ENCODE peak calls at places on chromosomes 12 and 14, in five cellular contexts. P, I, R, C and L are unnamed samples.

GRCh38 chr12:56288705-56289387 is 11.3 kb downstream of the CS start:
- DNase-seq in R (no peak), P (no peak), C (no peak), I (no peak), L (no peak)

GRCh38 chr12:22787557-22787956 is 162.6 kb downstream of the ETNK1 start:
- DNase-seq in I (peak), P (no peak), R (peak), C (no peak), L (no peak)

GRCh38 chr12:123532808-123533649 is 490 bp downstream of the RILPL1 start:
- DNase-seq in C (peak), I (peak), R (peak), P (peak), L (no peak)

GRCh38 chr14:39217214-39217879 is 16.4 kb upstream of the MIA2 start:
- DNase-seq in R (no peak), C (no peak), I (no peak), P (no peak), L (no peak)

GRCh38 chr14:37618498-37619041 is 23.1 kb downstream of the TTC6 start:
- DNase-seq in P (no peak), C (no peak), R (no peak), I (no peak), L (no peak)

GRCh38 chr12:122460061-122460460 is 37.6 kb upstream of the CLIP1 start:
- DNase-seq in C (no peak), I (no peak), R (no peak), P (no peak), L (no peak)

GRCh38 chr14:63952053-63952932 is 99.5 kb downstream of the SYNE2 start:
- DNase-seq in I (no peak), P (no peak), C (no peak), R (no peak), L (no peak)

GRCh38 chr12:110114596-110114995 is 9.6 kb upstream of the IFT81 start:
- DNase-seq in C (no peak), P (no peak), I (no peak), R (no peak), L (no peak)

GRCh38 chr12:121530600-121531355 is 50.0 kb downstream of the KDM2B start:
- DNase-seq in I (peak), R (peak), C (no peak), P (peak), L (peak)

GRCh38 chr12:90090929-90091651 is 382.5 kb upstream of the ATP2B1 start:
- DNase-seq in C (no peak), R (peak), I (peak), P (no peak), L (no peak)

GRCh38 chr12:87866602-87867292 is 162.5 kb downstream of the C12orf50 start:
- DNase-seq in P (peak), R (peak), I (peak), C (no peak), L (no peak)

GRCh38 chr12:219891-220352 is 6.0 kb upstream of the SLC6A12 start:
- DNase-seq in C (peak), I (peak), P (peak), R (peak), L (no peak)

GRCh38 chr12:64400041-64400440 is 4.2 kb upstream of the XPOT start:
- DNase-seq in C (no peak), I (peak), P (no peak), R (peak), L (no peak)

GRCh38 chr14:69773571-69774276 is 6.8 kb downstream of the SRSF5 start:
- DNase-seq in C (peak), P (no peak), I (no peak), R (no peak), L (no peak)

GRCh38 chr14:33728010-33728498 is 222.8 kb downstream of the EGLN3 start:
- DNase-seq in R (no peak), C (no peak), P (no peak), I (no peak), L (no peak)

GRCh38 chr14:61620130-61620946 is 75.0 kb upstream of the HIF1A start:
- DNase-seq in I (peak), C (no peak), P (peak), R (peak), L (no peak)

GRCh38 chr12:124938066-124938465 is 23.6 kb upstream of the UBC start:
- DNase-seq in P (peak), R (no peak), C (no peak), I (peak), L (no peak)

GRCh38 chr12:62267026-62267425 is 6.8 kb downstream of the USP15 start:
- DNase-seq in P (no peak), C (no peak), R (no peak), I (no peak), L (no peak)

GRCh38 chr14:32109676-32110075 is 32.6 kb downstream of the ARHGAP5 start:
- DNase-seq in I (peak), R (peak), C (no peak), P (no peak), L (no peak)

GRCh38 chr14:106070242-106070641 is 543.9 kb downstream of the TMEM121 start:
- DNase-seq in I (no peak), R (no peak), P (no peak), C (no peak), L (no peak)

GRCh38 chr14:37417833-37418232 is 177.2 kb downstream of the FOXA1 start:
- DNase-seq in R (no peak), P (no peak), C (no peak), I (no peak), L (no peak)

GRCh38 chr14:72679591-72680151 is 214.2 kb downstream of the DPF3 start:
- DNase-seq in R (no peak), I (no peak), P (no peak), C (no peak), L (no peak)

GRCh38 chr14:94113490-94113889 is 3.0 kb downstream of the IFI27 start:
- DNase-seq in P (no peak), C (no peak), I (peak), R (peak), L (no peak)

GRCh38 chr14:32497233-32497632 is 168.1 kb downstream of the AKAP6 start:
- DNase-seq in I (no peak), R (no peak), P (no peak), C (no peak), L (no peak)

DNA sequence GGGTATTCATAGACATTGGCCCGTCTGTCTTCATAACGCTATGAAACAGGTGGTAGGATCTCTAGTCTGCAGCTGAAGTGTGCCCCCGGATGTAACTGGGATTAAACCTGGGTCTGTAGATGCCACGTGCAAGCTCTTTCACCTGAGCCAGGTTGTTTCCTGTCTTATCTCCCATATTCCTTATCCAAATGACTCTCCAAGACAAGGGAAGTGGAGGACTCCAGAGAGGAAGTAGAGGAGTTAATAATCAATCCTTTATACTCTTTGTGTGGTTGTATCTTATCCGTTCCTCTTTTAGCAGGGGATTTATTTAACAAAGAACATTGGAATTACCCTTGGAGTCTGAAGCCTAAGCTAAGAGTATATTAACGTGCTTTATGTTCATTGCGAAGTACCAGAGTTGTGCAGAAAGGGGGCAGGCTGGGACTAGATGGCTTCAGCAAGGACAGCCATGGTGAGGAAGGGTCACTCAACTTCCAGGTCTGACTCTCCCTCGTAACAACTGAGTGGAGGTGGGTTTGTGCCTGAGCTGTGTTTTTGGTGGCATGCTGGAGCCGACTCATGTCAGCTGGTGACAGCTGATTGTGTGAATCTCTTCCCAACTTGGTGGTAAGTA is 82.9 kb downstream of the RIN3 start:
- DNase-seq in C (no peak), R (no peak), P (no peak), I (no peak), L (no peak)
- TF ChIP-seq CTCF in C (no peak), R (no peak), P (peak), I (no peak), L (no peak)

DNA sequence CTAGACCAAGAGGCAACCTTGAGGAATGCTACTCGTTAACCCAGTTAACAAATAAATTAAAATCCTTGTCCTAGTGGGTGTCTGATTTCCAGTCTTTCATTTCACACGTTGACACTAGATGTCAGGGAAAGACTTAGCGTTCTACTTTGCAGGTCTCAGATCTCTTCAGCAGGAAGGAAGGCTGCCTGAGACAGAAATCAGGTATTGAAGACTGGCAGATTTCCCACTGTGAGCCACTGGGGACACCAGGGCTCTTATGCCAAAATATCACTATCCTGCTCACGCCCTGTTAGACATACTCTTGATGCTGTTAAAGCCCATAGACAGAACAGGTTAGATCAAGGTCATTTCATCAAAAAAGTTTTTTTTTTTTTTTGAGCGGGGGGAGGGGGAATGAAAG is 33.0 kb downstream of the EMP1 start:
- DNase-seq in I (no peak), C (no peak), R (no peak), P (no peak), L (no peak)
- TF ChIP-seq CTCF in I (no peak), C (no peak), R (no peak), P (no peak), L (no peak)

DNA sequence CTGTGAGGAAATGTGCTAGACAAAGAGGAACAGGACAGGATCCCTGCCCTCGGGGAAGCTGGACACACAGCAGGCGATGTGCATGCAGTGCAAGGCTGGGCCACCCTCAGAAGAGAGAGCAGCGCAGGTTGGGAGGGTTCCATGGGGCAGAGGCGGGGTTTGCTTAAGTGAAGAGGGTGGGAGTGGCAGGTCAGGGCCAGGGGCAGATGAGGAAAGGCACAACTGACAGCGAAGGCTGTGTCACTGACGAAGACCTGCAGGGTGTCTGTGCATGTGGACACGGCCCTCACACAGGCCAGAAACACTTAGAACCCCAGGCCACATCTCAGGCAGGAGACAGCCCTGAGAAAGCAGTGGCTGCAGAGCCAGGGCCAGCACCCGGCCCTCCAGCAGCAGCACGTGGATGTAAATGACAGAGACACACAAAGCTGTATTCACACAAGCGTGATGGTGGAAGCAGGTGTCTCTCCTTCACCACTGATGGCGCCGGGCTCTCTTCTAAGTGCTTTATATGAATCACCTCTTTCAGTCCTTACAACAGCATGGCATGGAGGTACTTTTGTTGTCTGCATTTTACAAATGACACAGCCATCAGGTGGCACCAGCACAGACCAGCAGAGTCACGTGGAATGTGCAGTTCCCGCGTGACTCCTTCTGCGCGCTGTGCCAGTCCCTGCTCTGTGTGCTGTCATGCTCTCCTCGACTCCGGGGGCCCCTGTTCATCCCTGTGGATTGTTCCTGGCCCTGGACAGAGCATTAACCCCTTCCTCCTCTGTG is 54.5 kb downstream of the TSPAN11 start:
- DNase-seq in R (no peak), C (no peak), P (no peak), I (no peak), L (no peak)
- TF ChIP-seq CTCF in R (no peak), C (no peak), P (no peak), I (no peak), L (no peak)

GRCh38 chr12:128418944-128419343 is 152.0 kb downstream of the TMEM132C start:
- DNase-seq in C (no peak), R (peak), I (no peak), P (no peak), L (no peak)

GRCh38 chr12:128420163-128420562 is 153.2 kb downstream of the TMEM132C start:
- DNase-seq in R (no peak), I (no peak), P (no peak), C (no peak), L (no peak)

GRCh38 chr12:128415036-128415560 is 148.1 kb downstream of the TMEM132C start:
- DNase-seq in I (no peak), C (no peak), R (no peak), P (no peak), L (no peak)
- TF ChIP-seq CTCF in I (no peak), C (no peak), R (no peak), P (no peak), L (no peak)

GRCh38 chr14:24315807-24316596 is 4.7 kb downstream of the LTB4R start:
- DNase-seq in P (no peak), R (no peak), C (no peak), I (no peak), L (no peak)
- TF ChIP-seq CTCF in P (no peak), R (no peak), C (no peak), I (no peak), L (no peak)

GRCh38 chr14:51554953-51555352 is 96.8 kb upstream of the FRMD6 start:
- DNase-seq in P (peak), I (peak), R (peak), C (no peak), L (no peak)
- TF ChIP-seq CTCF in P (no peak), I (no peak), R (peak), C (no peak), L (no peak)

GRCh38 chr14:19947413-19948090 is 16.8 kb downstream of the OR4K1 start:
- DNase-seq in P (no peak), R (no peak), I (no peak), C (no peak), L (no peak)
- TF ChIP-seq CTCF in P (no peak), R (no peak), I (no peak), C (no peak), L (no peak)

GRCh38 chr12:43937947-43938346 is 102.1 kb downstream of the TMEM117 start:
- DNase-seq in R (peak), I (peak), P (peak), C (no peak), L (no peak)
- TF ChIP-seq CTCF in R (peak), I (peak), P (peak), C (peak), L (no peak)

GRCh38 chr14:102321456-102322101 is 2.0 kb downstream of the ZNF839 start:
- DNase-seq in I (no peak), R (no peak), C (no peak), P (no peak), L (no peak)

GRCh38 chr14:102319351-102320032 is at the start of gene ZNF839:
- DNase-seq in C (peak), I (peak), P (peak), R (peak), L (peak)

GRCh38 chr14:102320033-102320660 is 601 bp downstream of the ZNF839 start:
- DNase-seq in C (peak), P (peak), R (peak), I (peak), L (no peak)

GRCh38 chr14:102318781-102319276 is 717 bp upstream of the ZNF839 start:
- DNase-seq in C (no peak), P (no peak), I (no peak), R (no peak), L (no peak)

DNA sequence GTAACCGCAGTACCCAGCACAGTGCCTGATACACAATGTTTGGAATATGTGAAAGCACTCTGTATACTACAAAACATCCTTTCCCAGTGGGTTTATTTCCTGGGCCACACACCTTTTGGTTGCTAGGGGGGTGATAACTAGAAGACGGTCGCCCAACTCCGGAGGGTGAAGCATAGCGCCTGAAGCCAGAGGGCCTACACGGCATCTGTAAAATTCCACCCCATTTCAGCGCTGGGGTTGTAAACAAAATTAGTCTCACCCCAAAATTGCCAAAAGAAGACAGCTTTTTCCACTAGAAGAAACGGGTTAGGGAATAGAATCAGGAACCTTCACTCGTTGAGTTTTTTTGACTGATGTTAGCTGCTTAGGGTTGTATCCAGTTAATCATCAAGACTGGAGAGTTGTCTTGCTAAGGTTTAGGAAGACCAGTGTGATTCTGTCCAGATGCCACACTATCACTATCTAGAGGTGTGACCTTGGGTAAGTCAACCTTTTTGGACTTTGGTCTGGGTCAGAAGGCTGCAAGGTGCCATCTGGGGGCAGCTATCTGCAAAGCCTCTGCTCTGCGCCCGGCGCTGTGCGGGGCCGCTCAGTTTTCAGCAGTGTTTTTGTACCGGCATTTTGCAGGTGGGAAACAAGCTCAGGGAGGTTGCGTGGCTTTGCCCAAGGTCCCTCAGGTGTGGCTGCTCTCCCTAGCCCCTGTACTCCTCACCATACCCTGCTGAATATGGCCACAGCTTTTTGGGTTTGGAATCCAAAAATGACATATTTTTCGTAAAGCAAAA is 1.3 kb downstream of the ZNF839 start:
- DNase-seq in R (no peak), P (no peak), I (no peak), C (no peak), L (no peak)
- TF ChIP-seq CTCF in R (no peak), P (no peak), I (no peak), C (no peak), L (no peak)